ENCODE peak calls at places on chromosomes 13 and 19, in six cellular contexts. One of them, this sample, is unnamed.

GRCh38 chr13:111881700-111882099 is 185.2 kb upstream of the SOX1 start:
- DNase-seq in HCT116: no peak
- DNase-seq in H1: peak; percentile 8
- DNase-seq in OCI-LY7: no peak
- DNase-seq in GM23338: no peak
- DNase-seq in IMR-90: no peak
- DNase-seq in this sample: no peak

GRCh38 chr13:100069278-100069677 is 19.6 kb upstream of the PCCA start:
- DNase-seq in HCT116: no peak
- DNase-seq in H1: no peak
- DNase-seq in OCI-LY7: no peak
- DNase-seq in GM23338: no peak
- DNase-seq in IMR-90: peak; percentile 18
- DNase-seq in this sample: no peak

GRCh38 chr19:3880471-3881271 is at the start of gene ATCAY:
- DNase-seq in HCT116: no peak
- DNase-seq in H1: peak; percentile 71
- DNase-seq in OCI-LY7: no peak
- DNase-seq in GM23338: peak; percentile 87
- DNase-seq in IMR-90: no peak
- DNase-seq in this sample: no peak

GRCh38 chr13:30408319-30409101 is 13.8 kb upstream of the UBE2L5 start:
- DNase-seq in HCT116: no peak
- DNase-seq in H1: peak; percentile 97
- DNase-seq in OCI-LY7: peak; percentile 88
- DNase-seq in GM23338: peak; percentile 97
- DNase-seq in IMR-90: peak; percentile 79
- DNase-seq in this sample: peak; percentile 97

GRCh38 chr13:35927554-35927953 is 203.6 kb downstream of the DCLK1 start:
- DNase-seq in HCT116: no peak
- DNase-seq in H1: no peak
- DNase-seq in OCI-LY7: no peak
- DNase-seq in GM23338: no peak
- DNase-seq in IMR-90: peak; percentile 97
- DNase-seq in this sample: no peak

GRCh38 chr13:50130686-50131051 is 115.4 kb downstream of the KCNRG start:
- DNase-seq in HCT116: no peak
- DNase-seq in H1: peak; percentile 67
- DNase-seq in OCI-LY7: peak; percentile 51
- DNase-seq in GM23338: peak; percentile 44
- DNase-seq in IMR-90: peak; percentile 47
- DNase-seq in this sample: no peak

GRCh38 chr13:30607908-30608307 is 9.8 kb upstream of the USPL1 start:
- DNase-seq in HCT116: no peak
- DNase-seq in H1: no peak
- DNase-seq in OCI-LY7: peak; percentile 89
- DNase-seq in GM23338: no peak
- DNase-seq in IMR-90: no peak
- DNase-seq in this sample: peak; percentile 54

GRCh38 chr19:47339196-47339880 is 7.4 kb downstream of the C5AR2 start:
- DNase-seq in HCT116: no peak
- DNase-seq in H1: no peak
- DNase-seq in OCI-LY7: no peak
- DNase-seq in GM23338: no peak
- DNase-seq in IMR-90: no peak
- DNase-seq in this sample: no peak

GRCh38 chr19:50406156-50406820 is 12.4 kb upstream of the SPIB start:
- DNase-seq in HCT116: no peak
- DNase-seq in H1: no peak
- DNase-seq in OCI-LY7: no peak
- DNase-seq in GM23338: no peak
- DNase-seq in IMR-90: no peak
- DNase-seq in this sample: no peak

GRCh38 chr19:18444513-18444912 is 6.6 kb upstream of the ISYNA1 start:
- DNase-seq in HCT116: no peak
- DNase-seq in H1: no peak
- DNase-seq in OCI-LY7: no peak
- DNase-seq in GM23338: no peak
- DNase-seq in IMR-90: no peak
- DNase-seq in this sample: no peak

DNA sequence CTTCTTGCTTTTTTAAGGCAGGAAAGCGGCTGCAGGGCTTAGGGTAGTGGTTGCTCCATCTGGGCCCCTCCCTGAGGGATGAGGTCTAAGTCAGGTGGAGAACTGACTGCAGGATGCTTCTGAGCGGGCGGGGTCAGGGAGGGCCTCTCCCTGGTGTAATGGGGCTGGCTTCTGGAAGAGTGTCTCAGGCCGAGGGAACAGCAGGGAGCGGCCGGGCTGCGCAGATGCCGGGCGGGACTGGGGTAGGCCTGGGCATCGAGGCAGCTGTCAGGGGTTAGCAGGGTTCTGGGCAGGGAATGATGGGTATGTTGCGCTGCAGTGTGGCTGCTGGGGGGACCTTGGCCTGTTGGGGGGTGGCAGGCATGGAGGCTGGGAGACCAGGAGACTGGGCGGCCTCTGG is 2.7 kb downstream of the FAM174C start:
- DNase-seq in HCT116: no peak
- DNase-seq in H1: no peak
- DNase-seq in OCI-LY7: no peak
- DNase-seq in GM23338: no peak
- DNase-seq in IMR-90: no peak
- DNase-seq in this sample: no peak
- H4K20me1 ChIP-seq in HCT116: no peaks in the 10 kb centered on the region
- H4K20me1 ChIP-seq in H1: peaks cover 17% of the 10 kb centered on the region
- H4K20me1 ChIP-seq in OCI-LY7: no peaks in the 10 kb centered on the region
- H4K20me1 ChIP-seq in GM23338: peaks cover 7% of the 10 kb centered on the region
- H4K20me1 ChIP-seq in IMR-90: peaks cover 39% of the 10 kb centered on the region
- H4K20me1 ChIP-seq in this sample: peaks cover 12% of the 10 kb centered on the region

DNA sequence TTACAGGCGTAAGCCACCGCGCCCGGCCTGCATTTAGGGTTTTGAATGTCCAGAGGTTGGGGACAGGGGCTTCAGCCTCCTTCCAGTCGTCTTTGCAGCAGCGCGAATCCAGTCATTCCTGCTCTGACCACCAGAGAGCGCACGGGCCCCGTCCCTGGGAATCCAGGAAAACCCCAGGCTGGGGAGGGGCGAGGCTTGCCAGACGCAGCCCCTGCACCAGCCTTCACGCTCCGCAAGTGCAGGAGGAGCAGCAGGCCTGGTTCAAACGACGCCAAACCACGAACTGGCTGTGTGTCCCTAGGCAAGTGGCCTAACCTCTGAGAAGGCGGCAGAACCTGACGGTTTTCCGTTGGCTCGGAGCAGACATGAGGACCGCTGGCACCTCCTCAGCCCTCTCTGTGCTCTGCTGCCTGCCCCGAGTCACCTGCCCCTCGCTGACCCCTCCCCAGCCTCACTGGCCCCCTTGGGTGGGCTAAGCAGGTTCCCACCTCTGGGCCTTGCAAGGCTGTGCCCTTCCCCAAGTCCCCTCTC is 2.0 kb upstream of the RNF126 start:
- DNase-seq in HCT116: peak; percentile 55
- DNase-seq in H1: peak; percentile 98
- DNase-seq in OCI-LY7: peak; percentile 78
- DNase-seq in GM23338: peak; percentile 96
- DNase-seq in IMR-90: peak; percentile 70
- DNase-seq in this sample: peak; percentile 88
- H3K4me3 ChIP-seq in HCT116: peak overlapping the region; percentile 17
- H3K4me3 ChIP-seq in H1: no peak overlapping the region
- H3K4me3 ChIP-seq in OCI-LY7: no peak overlapping the region
- H3K4me3 ChIP-seq in GM23338: no peak overlapping the region
- H3K4me3 ChIP-seq in IMR-90: no peak overlapping the region
- H3K4me3 ChIP-seq in this sample: no peak overlapping the region

DNA sequence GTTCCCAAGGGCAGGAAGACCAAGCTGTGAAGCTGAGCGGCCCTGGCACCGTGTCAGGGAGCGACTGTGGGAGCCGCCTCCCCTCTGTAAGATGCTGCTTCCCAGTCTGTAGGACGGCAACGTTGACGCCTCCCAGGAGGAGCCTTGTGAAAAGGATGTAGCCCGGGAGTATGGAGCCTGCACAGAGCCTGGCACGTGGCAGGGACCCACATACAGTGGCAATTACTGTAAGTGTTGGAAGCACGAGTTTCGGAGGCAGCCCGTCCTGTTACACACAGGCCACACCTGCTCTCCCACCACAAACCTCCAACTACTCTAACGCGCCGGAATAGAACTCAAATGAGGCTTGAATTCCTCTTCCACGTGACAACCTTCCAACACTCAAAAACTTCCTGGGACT is 6.6 kb downstream of the RAB20 start:
- DNase-seq in HCT116: no peak
- DNase-seq in H1: no peak
- DNase-seq in OCI-LY7: no peak
- DNase-seq in GM23338: no peak
- DNase-seq in IMR-90: no peak
- DNase-seq in this sample: no peak
- H4K20me1 ChIP-seq in HCT116: no peaks in the 10 kb centered on the region
- H4K20me1 ChIP-seq in H1: peaks cover 7% of the 10 kb centered on the region
- H4K20me1 ChIP-seq in OCI-LY7: no peaks in the 10 kb centered on the region
- H4K20me1 ChIP-seq in GM23338: peaks cover 25% of the 10 kb centered on the region
- H4K20me1 ChIP-seq in IMR-90: peaks cover 5% of the 10 kb centered on the region
- H4K20me1 ChIP-seq in this sample: no peaks in the 10 kb centered on the region

GRCh38 chr13:48318014-48318713 is 14.6 kb downstream of the RB1 start:
- DNase-seq in HCT116: no peak
- DNase-seq in H1: no peak
- DNase-seq in OCI-LY7: no peak
- DNase-seq in GM23338: no peak
- DNase-seq in IMR-90: no peak
- DNase-seq in this sample: no peak
- H3K4me3 ChIP-seq in HCT116: no peak overlapping the region
- H3K4me3 ChIP-seq in H1: no peak overlapping the region
- H3K4me3 ChIP-seq in OCI-LY7: no peak overlapping the region
- H3K4me3 ChIP-seq in GM23338: no peak overlapping the region
- H3K4me3 ChIP-seq in IMR-90: no peak overlapping the region
- H3K4me3 ChIP-seq in this sample: no peak overlapping the region

DNA sequence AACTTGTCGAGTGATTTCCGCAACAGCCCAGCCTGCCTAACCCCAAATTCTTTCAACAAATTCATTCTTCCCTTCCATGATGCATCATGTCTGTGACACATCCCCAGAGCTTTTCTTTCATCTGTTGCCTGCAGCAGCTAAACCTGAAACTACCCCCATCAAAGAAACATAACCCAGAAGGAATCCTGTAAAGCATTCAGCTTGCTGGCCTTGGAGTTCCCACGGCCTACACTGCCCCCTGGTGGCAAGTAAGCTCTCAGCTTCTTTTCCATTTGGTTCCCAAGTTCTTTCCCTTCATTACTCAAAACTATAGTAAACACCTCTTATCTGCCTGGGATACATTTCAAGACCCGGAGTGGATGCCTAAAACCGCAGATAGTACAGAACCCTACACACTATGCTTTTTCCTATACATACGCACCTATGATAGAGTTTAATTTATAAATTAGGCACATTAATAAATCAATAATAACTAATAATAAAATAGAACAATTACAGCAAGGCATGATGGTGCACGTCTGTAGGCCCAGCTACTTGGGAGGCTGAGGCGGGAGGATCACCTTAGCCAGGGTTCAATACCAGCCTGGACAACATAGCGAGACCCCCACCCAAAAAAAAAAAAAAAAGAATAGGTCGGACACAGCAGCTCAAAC is 7.4 kb downstream of the ETHE1 start:
- DNase-seq in HCT116: peak; percentile 74
- DNase-seq in H1: peak; percentile 90
- DNase-seq in OCI-LY7: peak; percentile 81
- DNase-seq in GM23338: peak; percentile 96
- DNase-seq in IMR-90: peak; percentile 97
- DNase-seq in this sample: peak; percentile 89
- H4K20me1 ChIP-seq in HCT116: no peaks in the 10 kb centered on the region
- H4K20me1 ChIP-seq in H1: peaks cover 1% of the 10 kb centered on the region
- H4K20me1 ChIP-seq in OCI-LY7: no peaks in the 10 kb centered on the region
- H4K20me1 ChIP-seq in GM23338: no peaks in the 10 kb centered on the region
- H4K20me1 ChIP-seq in IMR-90: no peaks in the 10 kb centered on the region
- H4K20me1 ChIP-seq in this sample: no peaks in the 10 kb centered on the region